ENCODE peak calls at places on chromosomes 5 and 9, in five cellular contexts. One of them, this sample, is unnamed.

GRCh38 chr9:114696814-114697544 is 15.0 kb upstream of the TEX48 start:
- DNase-seq in right lobe of liver: no peak
- DNase-seq in GM23338: no peak
- DNase-seq in activated T-cell treated with anti-CD3 and anti-CD28 coated beads for 1 hour: no peak
- DNase-seq in T-cell: no peak
- DNase-seq in this sample: peak

GRCh38 chr5:669111-669841 is 23.9 kb downstream of the TPPP start:
- DNase-seq in right lobe of liver: no peak
- DNase-seq in GM23338: peak
- DNase-seq in activated T-cell treated with anti-CD3 and anti-CD28 coated beads for 1 hour: peak
- DNase-seq in T-cell: no peak
- DNase-seq in this sample: no peak

GRCh38 chr9:115650768-115651167 is 502.8 kb upstream of the PAPPA start:
- DNase-seq in right lobe of liver: no peak
- DNase-seq in GM23338: no peak
- DNase-seq in activated T-cell treated with anti-CD3 and anti-CD28 coated beads for 1 hour: no peak
- DNase-seq in T-cell: no peak
- DNase-seq in this sample: no peak

GRCh38 chr5:172052454-172053236 is 46.2 kb upstream of the FBXW11 start:
- DNase-seq in right lobe of liver: no peak
- DNase-seq in GM23338: no peak
- DNase-seq in activated T-cell treated with anti-CD3 and anti-CD28 coated beads for 1 hour: no peak
- DNase-seq in T-cell: no peak
- DNase-seq in this sample: no peak

GRCh38 chr5:14834062-14834461 is 37.5 kb downstream of the ANKH start:
- DNase-seq in right lobe of liver: no peak
- DNase-seq in GM23338: no peak
- DNase-seq in activated T-cell treated with anti-CD3 and anti-CD28 coated beads for 1 hour: no peak
- DNase-seq in T-cell: no peak
- DNase-seq in this sample: no peak

GRCh38 chr5:128271859-128272446 is 188.4 kb downstream of the SLC12A2 start:
- DNase-seq in right lobe of liver: no peak
- DNase-seq in GM23338: peak
- DNase-seq in activated T-cell treated with anti-CD3 and anti-CD28 coated beads for 1 hour: no peak
- DNase-seq in T-cell: no peak
- DNase-seq in this sample: no peak

GRCh38 chr5:56523779-56524178 is 290.6 kb upstream of the ANKRD55 start:
- DNase-seq in right lobe of liver: no peak
- DNase-seq in GM23338: no peak
- DNase-seq in activated T-cell treated with anti-CD3 and anti-CD28 coated beads for 1 hour: no peak
- DNase-seq in T-cell: no peak
- DNase-seq in this sample: no peak

GRCh38 chr9:72199253-72199652 is 50.0 kb downstream of the GDA start:
- DNase-seq in right lobe of liver: no peak
- DNase-seq in GM23338: no peak
- DNase-seq in activated T-cell treated with anti-CD3 and anti-CD28 coated beads for 1 hour: no peak
- DNase-seq in T-cell: no peak
- DNase-seq in this sample: no peak

GRCh38 chr5:10593531-10594181 is 29.8 kb downstream of the ANKRD33B start:
- DNase-seq in right lobe of liver: no peak
- DNase-seq in GM23338: no peak
- DNase-seq in activated T-cell treated with anti-CD3 and anti-CD28 coated beads for 1 hour: no peak
- DNase-seq in T-cell: no peak
- DNase-seq in this sample: no peak

GRCh38 chr9:27714388-27714787 is 141.1 kb upstream of the C9orf72 start:
- DNase-seq in right lobe of liver: no peak
- DNase-seq in GM23338: peak
- DNase-seq in activated T-cell treated with anti-CD3 and anti-CD28 coated beads for 1 hour: no peak
- DNase-seq in T-cell: no peak
- DNase-seq in this sample: no peak

GRCh38 chr5:178241259-178241658 is 8.7 kb upstream of the PHYKPL start:
- DNase-seq in right lobe of liver: peak
- DNase-seq in GM23338: no peak
- DNase-seq in activated T-cell treated with anti-CD3 and anti-CD28 coated beads for 1 hour: no peak
- DNase-seq in T-cell: no peak
- DNase-seq in this sample: no peak

GRCh38 chr5:177438468-177438867 is 8.1 kb upstream of the PRR7 start:
- DNase-seq in right lobe of liver: no peak
- DNase-seq in GM23338: no peak
- DNase-seq in activated T-cell treated with anti-CD3 and anti-CD28 coated beads for 1 hour: no peak
- DNase-seq in T-cell: no peak
- DNase-seq in this sample: no peak

GRCh38 chr5:127705120-127705892 is 2.1 kb downstream of the CCDC192 start:
- DNase-seq in right lobe of liver: no peak
- DNase-seq in GM23338: peak
- DNase-seq in activated T-cell treated with anti-CD3 and anti-CD28 coated beads for 1 hour: no peak
- DNase-seq in T-cell: no peak
- DNase-seq in this sample: no peak

GRCh38 chr9:38016375-38017120 is 52.5 kb downstream of the SHB start:
- DNase-seq in right lobe of liver: no peak
- DNase-seq in GM23338: no peak
- DNase-seq in activated T-cell treated with anti-CD3 and anti-CD28 coated beads for 1 hour: no peak
- DNase-seq in T-cell: no peak
- DNase-seq in this sample: no peak

GRCh38 chr5:125575561-125576504 is 829.4 kb upstream of the ZNF608 start:
- DNase-seq in right lobe of liver: no peak
- DNase-seq in GM23338: peak
- DNase-seq in activated T-cell treated with anti-CD3 and anti-CD28 coated beads for 1 hour: no peak
- DNase-seq in T-cell: no peak
- DNase-seq in this sample: no peak

GRCh38 chr5:114335391-114335790 is 26.5 kb upstream of the KCNN2 start:
- DNase-seq in right lobe of liver: no peak
- DNase-seq in GM23338: no peak
- DNase-seq in activated T-cell treated with anti-CD3 and anti-CD28 coated beads for 1 hour: no peak
- DNase-seq in T-cell: no peak
- DNase-seq in this sample: no peak

GRCh38 chr9:97906236-97906831 is 16.0 kb downstream of the TRMO start:
- DNase-seq in right lobe of liver: no peak
- DNase-seq in GM23338: no peak
- DNase-seq in activated T-cell treated with anti-CD3 and anti-CD28 coated beads for 1 hour: no peak
- DNase-seq in T-cell: peak
- DNase-seq in this sample: no peak

GRCh38 chr5:136222575-136223235 is 29.7 kb upstream of the SMIM32 start:
- DNase-seq in right lobe of liver: no peak
- DNase-seq in GM23338: no peak
- DNase-seq in activated T-cell treated with anti-CD3 and anti-CD28 coated beads for 1 hour: no peak
- DNase-seq in T-cell: no peak
- DNase-seq in this sample: no peak

GRCh38 chr5:147450596-147450995 is 59.3 kb downstream of the DPYSL3 start:
- DNase-seq in right lobe of liver: no peak
- DNase-seq in GM23338: peak
- DNase-seq in activated T-cell treated with anti-CD3 and anti-CD28 coated beads for 1 hour: no peak
- DNase-seq in T-cell: no peak
- DNase-seq in this sample: no peak

GRCh38 chr5:129652353-129653138 is 95.3 kb upstream of the MINAR2 start:
- DNase-seq in right lobe of liver: no peak
- DNase-seq in GM23338: no peak
- DNase-seq in activated T-cell treated with anti-CD3 and anti-CD28 coated beads for 1 hour: no peak
- DNase-seq in T-cell: no peak
- DNase-seq in this sample: no peak

GRCh38 chr5:123035950-123036390 is 555 bp downstream of the PPIC start:
- DNase-seq in right lobe of liver: peak
- DNase-seq in GM23338: peak
- DNase-seq in activated T-cell treated with anti-CD3 and anti-CD28 coated beads for 1 hour: no peak
- DNase-seq in T-cell: no peak
- DNase-seq in this sample: no peak

GRCh38 chr5:14148890-14149671 is 5.9 kb downstream of the TRIO start:
- DNase-seq in right lobe of liver: peak
- DNase-seq in GM23338: peak
- DNase-seq in activated T-cell treated with anti-CD3 and anti-CD28 coated beads for 1 hour: no peak
- DNase-seq in T-cell: no peak
- DNase-seq in this sample: no peak